ENCODE peak calls at places on chromosomes 16 and 17, in eight cellular contexts. C, J, D, Z, X, P, L and K are unnamed samples.
A peak's percentile ranks its signal among the peaks of the same experiment; 100 is the strongest.

GRCh38 chr16:1200014-1200627 is 24.9 kb downstream of the TPSG1 start:
- DNase-seq in C (no peak), J (no peak), D (no peak), Z (no peak), X (no peak), P (no peak), L (no peak), K (no peak)

GRCh38 chr17:39195568-39196160 is 1.8 kb downstream of the CACNB1 start:
- DNase-seq in C (no peak), J (no peak), D (no peak), Z (peak; percentile 26), X (no peak), P (peak; percentile 54), L (peak; percentile 87), K (no peak)

GRCh38 chr17:50883850-50884291 is 17.7 kb upstream of the TOB1 start:
- DNase-seq in C (no peak), J (no peak), D (no peak), Z (no peak), X (no peak), P (no peak), L (no peak), K (no peak)

GRCh38 chr17:36117505-36118382 is 14.1 kb downstream of the CCL4 start:
- DNase-seq in C (no peak), J (no peak), D (no peak), Z (no peak), X (no peak), P (no peak), L (no peak), K (no peak)

GRCh38 chr16:89009343-89010209 is 32.6 kb upstream of the CBFA2T3 start:
- DNase-seq in C (peak; percentile 9), J (no peak), D (no peak), Z (no peak), X (no peak), P (peak; percentile 24), L (peak; percentile 36), K (no peak)

GRCh38 chr16:4487955-4488481 is 11.8 kb downstream of the HMOX2 start:
- DNase-seq in C (peak; percentile 79), J (peak; percentile 43), D (no peak), Z (peak; percentile 62), X (no peak), P (no peak), L (no peak), K (no peak)

GRCh38 chr16:30535106-30535776 is 583 bp upstream of the ZNF747 start:
- DNase-seq in C (no peak), J (no peak), D (no peak), Z (no peak), X (no peak), P (no peak), L (no peak), K (peak; percentile 58)

GRCh38 chr17:65324977-65325376 is 187.8 kb downstream of the RGS9 start:
- DNase-seq in C (no peak), J (no peak), D (peak; percentile 67), Z (no peak), X (peak; percentile 41), P (no peak), L (no peak), K (no peak)

GRCh38 chr16:1010815-1011214 is 29.2 kb downstream of the SOX8 start:
- DNase-seq in C (no peak), J (no peak), D (no peak), Z (no peak), X (no peak), P (no peak), L (no peak), K (no peak)

GRCh38 chr16:51048544-51048943 is 102.5 kb downstream of the SALL1 start:
- DNase-seq in C (no peak), J (no peak), D (no peak), Z (peak; percentile 24), X (no peak), P (no peak), L (no peak), K (no peak)

GRCh38 chr17:16988749-16989229 is 16.9 kb upstream of the TNFRSF13B start:
- DNase-seq in C (no peak), J (no peak), D (no peak), Z (no peak), X (no peak), P (no peak), L (peak; percentile 90), K (no peak)

GRCh38 chr16:89142474-89143197 is 28.9 kb upstream of the CDH15 start:
- DNase-seq in C (peak; percentile 10), J (no peak), D (no peak), Z (no peak), X (no peak), P (no peak), L (no peak), K (no peak)

GRCh38 chr17:1737531-1738291 is 5.0 kb upstream of the SERPINF2 start:
- DNase-seq in C (no peak), J (no peak), D (no peak), Z (no peak), X (no peak), P (no peak), L (no peak), K (no peak)

GRCh38 chr16:12186774-12187335 is 210.3 kb downstream of the SNX29 start:
- DNase-seq in C (peak; percentile 22), J (no peak), D (no peak), Z (peak; percentile 5), X (no peak), P (peak; percentile 21), L (no peak), K (no peak)

GRCh38 chr16:15906439-15906838 is 18.0 kb upstream of the CEP20 start:
- DNase-seq in C (no peak), J (no peak), D (no peak), Z (no peak), X (no peak), P (no peak), L (no peak), K (no peak)

GRCh38 chr17:40177275-40177874 is at the start of gene RAPGEFL1:
- DNase-seq in C (peak; percentile 74), J (no peak), D (peak; percentile 78), Z (peak; percentile 73), X (peak; percentile 74), P (peak; percentile 64), L (peak; percentile 57), K (peak; percentile 45)

GRCh38 chr16:10886739-10887269 is 9.8 kb downstream of the CIITA start:
- DNase-seq in C (no peak), J (no peak), D (no peak), Z (no peak), X (no peak), P (no peak), L (no peak), K (no peak)
- H3K4me3 ChIP-seq in C (no peak overlapping the region), J (no peak overlapping the region), D (no peak overlapping the region), Z (no peak overlapping the region), X (no peak overlapping the region), P (no peak overlapping the region), L (no peak overlapping the region), K (no peak overlapping the region)

GRCh38 chr17:42548070-42548837 is 4.5 kb upstream of the HSD17B1 start:
- DNase-seq in C (peak; percentile 53), J (no peak), D (no peak), Z (no peak), X (peak; percentile 72), P (peak; percentile 84), L (peak; percentile 76), K (no peak)

GRCh38 chr17:42547001-42547461 is 5.7 kb upstream of the HSD17B1 start:
- DNase-seq in C (no peak), J (no peak), D (no peak), Z (no peak), X (no peak), P (no peak), L (no peak), K (no peak)

GRCh38 chr17:42553161-42553818 is 567 bp downstream of the HSD17B1 start:
- DNase-seq in C (peak; percentile 36), J (no peak), D (peak; percentile 46), Z (peak; percentile 81), X (peak; percentile 51), P (no peak), L (no peak), K (no peak)

GRCh38 chr17:42547698-42548069 is 5.0 kb upstream of the HSD17B1 start:
- DNase-seq in C (no peak), J (no peak), D (no peak), Z (no peak), X (no peak), P (no peak), L (no peak), K (no peak)

DNA sequence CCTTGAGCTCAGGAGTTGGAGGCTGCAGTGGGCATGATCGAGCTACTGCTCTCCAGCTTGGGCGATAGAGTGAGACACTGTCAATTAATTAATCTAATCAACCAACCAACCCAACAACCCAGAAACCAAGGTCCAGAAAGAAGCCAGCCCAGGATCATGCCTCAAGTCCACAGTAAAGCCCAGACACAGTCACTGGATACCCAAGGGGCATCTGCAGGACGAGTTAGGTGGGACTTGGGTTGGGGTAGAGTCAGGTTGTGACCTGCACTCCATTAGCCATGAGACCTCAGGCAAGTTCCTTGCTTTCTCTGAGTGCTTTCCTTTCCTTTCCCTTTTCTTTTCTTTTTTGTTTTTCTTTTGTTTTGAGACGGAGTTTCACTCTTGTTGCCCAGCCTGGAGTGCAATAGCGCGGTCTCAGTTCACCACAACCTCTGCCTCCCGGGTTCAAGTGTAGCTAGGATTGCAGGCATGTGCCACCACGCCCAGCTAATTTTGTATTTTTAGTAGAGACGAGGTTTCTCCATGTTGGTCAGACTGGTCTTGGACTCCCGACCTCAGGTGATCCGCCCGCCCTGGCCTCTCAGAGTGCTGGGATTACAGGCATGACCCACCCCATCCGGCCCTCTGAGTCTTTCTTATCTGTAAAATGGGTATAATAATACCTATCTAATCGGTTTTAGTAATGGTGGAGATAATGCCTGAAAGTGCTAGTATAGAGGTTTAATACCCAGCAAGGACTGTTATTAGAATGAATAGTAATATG is 3.5 kb upstream of the HSD17B1 start:
- DNase-seq in C (no peak), J (no peak), D (no peak), Z (no peak), X (no peak), P (no peak), L (no peak), K (no peak)
- H3K4me3 ChIP-seq in C (no peak overlapping the region), J (no peak overlapping the region), D (no peak overlapping the region), Z (no peak overlapping the region), X (no peak overlapping the region), P (no peak overlapping the region), L (peak overlapping the region; percentile 50), K (no peak overlapping the region)

GRCh38 chr17:21034350-21035235 is 8.2 kb downstream of the USP22 start:
- DNase-seq in C (peak; percentile 55), J (no peak), D (no peak), Z (no peak), X (no peak), P (no peak), L (peak; percentile 85), K (peak; percentile 60)
- H3K4me3 ChIP-seq in C (peak overlapping the region; percentile 43), J (no peak overlapping the region), D (no peak overlapping the region), Z (no peak overlapping the region), X (no peak overlapping the region), P (no peak overlapping the region), L (peak overlapping the region; percentile 38), K (peak overlapping the region; percentile 6)

GRCh38 chr16:52265446-52265861 is 281.5 kb downstream of the TOX3 start:
- DNase-seq in C (no peak), J (no peak), D (no peak), Z (no peak), X (no peak), P (no peak), L (no peak), K (no peak)

DNA sequence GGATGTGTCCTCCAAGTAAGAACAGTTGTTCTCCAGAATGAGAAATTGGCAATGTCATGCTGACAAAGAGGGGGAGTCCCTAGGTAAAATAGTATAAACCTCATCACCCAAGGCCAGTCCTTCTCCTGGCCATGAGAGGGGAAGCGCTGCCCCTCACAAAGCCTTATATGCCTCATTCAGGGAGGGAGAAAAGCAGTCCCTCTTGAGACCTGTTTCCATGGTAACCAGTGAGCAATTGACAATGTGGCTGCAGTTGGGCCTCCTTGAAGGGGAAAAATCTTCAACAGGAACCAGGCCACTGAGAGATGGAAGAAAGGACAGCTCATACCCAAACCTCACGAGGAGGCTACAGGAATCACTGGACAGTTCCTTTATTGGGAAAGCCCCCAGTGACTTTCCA is 275.9 kb downstream of the TOX3 start:
- DNase-seq in C (no peak), J (no peak), D (no peak), Z (no peak), X (no peak), P (no peak), L (no peak), K (no peak)
- H3K4me3 ChIP-seq in C (no peak overlapping the region), J (no peak overlapping the region), D (no peak overlapping the region), Z (no peak overlapping the region), X (no peak overlapping the region), P (no peak overlapping the region), L (no peak overlapping the region), K (no peak overlapping the region)